ENCODE peak calls at places on chromosomes 5 and 9, in seven cellular contexts. J is Calu3; G is A172; U is NCI-H2081 treated with DMSO at 0.1 percent for 48 hours; T is germinal center; O is NT2/D1; L is stimulated activated CD4-positive, alpha-beta T cell treated with anti-CD3 and anti-CD28 coated beads, Interleukin-1b, Interleukin-23, amount 100 ng/mL, for 24 hours. P is an unnamed sample.

GRCh38 chr5:56838409-56839039 is 23.2 kb downstream of the MAP3K1 start:
- DNase-seq in O (no peak), J (no peak), L (no peak), U (peak), G (peak), T (no peak), P (no peak)

GRCh38 chr9:88106492-88106891 is 31.8 kb downstream of the SPATA31C2 start:
- DNase-seq in L (no peak), U (no peak), O (peak), G (peak), T (no peak), J (peak), P (no peak)

GRCh38 chr9:131720330-131720729 is 19.5 kb downstream of the RAPGEF1 start:
- DNase-seq in J (no peak), O (no peak), L (no peak), U (no peak), G (no peak), T (no peak), P (no peak)

GRCh38 chr5:42495908-42496307 is 72.7 kb downstream of the GHR start:
- DNase-seq in U (no peak), T (no peak), O (no peak), G (no peak), L (no peak), J (no peak), P (peak)

GRCh38 chr5:62720036-62720441 is 141.4 kb downstream of the LRRC70 start:
- DNase-seq in G (peak), O (no peak), T (peak), J (peak), L (no peak), U (no peak), P (peak)

GRCh38 chr9:16484178-16484577 is 386.3 kb downstream of the BNC2 start:
- DNase-seq in J (no peak), L (no peak), G (no peak), U (no peak), T (no peak), O (no peak), P (no peak)

GRCh38 chr5:54959673-54960418 is 25.5 kb downstream of the ESM1 start:
- DNase-seq in L (no peak), T (peak), U (no peak), G (no peak), O (no peak), J (peak), P (no peak)

GRCh38 chr5:40736103-40736875 is 19.5 kb downstream of the TTC33 start:
- DNase-seq in U (no peak), O (no peak), L (no peak), J (peak), G (peak), T (peak), P (no peak)

GRCh38 chr5:1416856-1417469 is 28.3 kb downstream of the SLC6A3 start:
- DNase-seq in U (no peak), T (no peak), J (no peak), G (no peak), O (no peak), L (no peak), P (no peak)

GRCh38 chr5:1729641-1730486 is 69.8 kb downstream of the MRPL36 start:
- DNase-seq in J (no peak), O (no peak), L (no peak), G (no peak), T (no peak), U (no peak), P (no peak)

GRCh38 chr9:130156672-130157071 is 15.5 kb upstream of the NCS1 start:
- DNase-seq in L (no peak), G (no peak), O (no peak), J (peak), T (no peak), U (no peak), P (no peak)

GRCh38 chr9:134682026-134682425 is 40.4 kb downstream of the COL5A1 start:
- DNase-seq in T (no peak), G (no peak), L (no peak), O (no peak), J (no peak), U (no peak), P (no peak)

GRCh38 chr5:66558562-66558961 is 37.6 kb upstream of the MAST4 start:
- DNase-seq in T (peak), J (no peak), G (no peak), L (no peak), U (no peak), O (no peak), P (no peak)

GRCh38 chr9:69546265-69546664 is 125.9 kb downstream of the APBA1 start:
- DNase-seq in L (no peak), J (peak), O (peak), T (no peak), U (no peak), G (peak), P (no peak)

GRCh38 chr9:136499935-136500910 is 17.4 kb upstream of the SEC16A start:
- DNase-seq in L (no peak), U (no peak), O (no peak), T (no peak), J (no peak), G (no peak), P (no peak)

GRCh38 chr5:151745071-151745705 is 13.2 kb downstream of the ATOX1 start:
- DNase-seq in U (no peak), O (no peak), L (no peak), G (peak), T (no peak), J (peak), P (peak)

GRCh38 chr5:180806351-180807011 is 3.9 kb upstream of the MGAT1 start:
- DNase-seq in O (no peak), G (no peak), U (no peak), J (no peak), T (no peak), L (no peak), P (no peak)

GRCh38 chr5:133870661-133871060 is 97.8 kb downstream of the C5orf15 start:
- DNase-seq in G (peak), T (no peak), J (no peak), O (no peak), L (no peak), U (no peak), P (no peak)

GRCh38 chr9:84137968-84138367 is 157.4 kb downstream of the RMI1 start:
- DNase-seq in U (no peak), L (no peak), T (no peak), J (no peak), O (no peak), G (no peak), P (peak)

GRCh38 chr5:35248843-35249780 is 18.8 kb upstream of the PRLR start:
- DNase-seq in T (no peak), U (no peak), L (no peak), G (peak), J (no peak), O (no peak), P (no peak)

GRCh38 chr9:93268551-93269314 is 84.8 kb downstream of the WNK2 start:
- DNase-seq in J (no peak), G (no peak), T (peak), L (no peak), O (no peak), U (peak), P (no peak)

GRCh38 chr5:68343421-68343826 is 127.9 kb downstream of the PIK3R1 start:
- DNase-seq in G (peak), J (peak), U (no peak), T (no peak), O (no peak), L (no peak), P (peak)

GRCh38 chr5:177429248-177430045 is 3.0 kb downstream of the GRK6 start:
- DNase-seq in G (no peak), J (no peak), O (no peak), L (peak), U (no peak), T (peak), P (no peak)

GRCh38 chr5:140408750-140409241 is 7.2 kb downstream of the ANKHD1 start:
- DNase-seq in T (no peak), U (no peak), G (peak), L (no peak), O (no peak), J (peak), P (peak)

GRCh38 chr9:1100945-1101344 is 50.8 kb downstream of the DMRT2 start:
- DNase-seq in T (no peak), O (peak), J (no peak), G (peak), U (no peak), L (no peak), P (no peak)

GRCh38 chr5:33321026-33321425 is 119.7 kb upstream of the TARS1 start:
- DNase-seq in L (no peak), J (no peak), O (no peak), G (peak), U (no peak), T (no peak), P (peak)

GRCh38 chr5:177598477-177598876 is 1.5 kb upstream of the B4GALT7 start:
- DNase-seq in T (no peak), O (no peak), U (no peak), J (no peak), G (no peak), L (no peak), P (no peak)

GRCh38 chr9:121906074-121906520 is 187.0 kb downstream of the TTLL11 start:
- DNase-seq in O (no peak), J (no peak), T (no peak), L (no peak), G (no peak), U (no peak), P (no peak)

GRCh38 chr5:145540375-145540774 is 294.8 kb downstream of the PRELID2 start:
- DNase-seq in G (no peak), O (no peak), J (no peak), L (no peak), U (no peak), T (no peak), P (no peak)

GRCh38 chr9:29211681-29212589 is 1638.7 kb upstream of the C9orf72 start:
- DNase-seq in J (peak), G (peak), O (peak), T (peak), U (peak), L (peak), P (no peak)

GRCh38 chr9:98627291-98627690 is 81.4 kb downstream of the GABBR2 start:
- DNase-seq in G (peak), O (no peak), U (no peak), J (no peak), T (no peak), L (no peak), P (no peak)

GRCh38 chr5:52856564-52856963 is 68.8 kb downstream of the ITGA1 start:
- DNase-seq in G (peak), J (no peak), O (no peak), U (no peak), L (no peak), T (no peak), P (no peak)

GRCh38 chr9:135684691-135685090 is 14.6 kb downstream of the SOHLH1 start:
- DNase-seq in G (no peak), T (no peak), J (no peak), U (no peak), O (no peak), L (no peak), P (no peak)